ENCODE peak calls at places on chromosome 5, in eight cellular contexts. M is tibial artery; X is CD8-positive, alpha-beta T cell; J is mammary epithelial cell; H is ovary; T is OCI-LY7; R is sigmoid colon; S is neural progenitor cell. Q is an unnamed sample.

GRCh38 chr5:73623929-73624404 is 2.0 kb upstream of the ARHGEF28 start:
- DNase-seq in M (no peak), X (no peak), J (no peak), H (no peak), T (no peak), R (no peak), S (no peak), Q (no peak)

GRCh38 chr5:53568868-53569267 is 8.4 kb downstream of the NDUFS4 start:
- DNase-seq in M (no peak), X (no peak), J (no peak), H (no peak), T (no peak), R (no peak), S (no peak), Q (no peak)

GRCh38 chr5:110956280-110956912 is 115.1 kb upstream of the TSLP start:
- DNase-seq in M (no peak), X (no peak), J (no peak), H (no peak), T (no peak), R (no peak), S (no peak), Q (no peak)

GRCh38 chr5:150895431-150896428 is 9.1 kb downstream of the ZNF300 start:
- DNase-seq in M (no peak), X (no peak), J (no peak), H (no peak), T (no peak), R (no peak), S (no peak), Q (no peak)

GRCh38 chr5:143663872-143664271 is 148.1 kb upstream of the HMHB1 start:
- DNase-seq in M (no peak), X (no peak), J (no peak), H (no peak), T (no peak), R (no peak), S (no peak), Q (no peak)

GRCh38 chr5:90675222-90675621 is 116.6 kb downstream of the ADGRV1 start:
- DNase-seq in M (no peak), X (no peak), J (no peak), H (no peak), T (no peak), R (no peak), S (peak; percentile 25), Q (no peak)

GRCh38 chr5:10491673-10492026 is 50.0 kb downstream of the ROPN1L start:
- DNase-seq in M (no peak), X (no peak), J (no peak), H (no peak), T (no peak), R (no peak), S (no peak), Q (no peak)

GRCh38 chr5:165209101-165209727 is 1703.8 kb downstream of the MAT2B start:
- DNase-seq in M (no peak), X (no peak), J (peak; percentile 2), H (no peak), T (peak; percentile 16), R (no peak), S (peak; percentile 37), Q (no peak)

GRCh38 chr5:168314735-168315411 is 23.4 kb downstream of the WWC1 start:
- DNase-seq in M (no peak), X (no peak), J (peak; percentile 93), H (no peak), T (no peak), R (no peak), S (no peak), Q (no peak)

GRCh38 chr5:136032564-136032963 is 3.8 kb downstream of the TGFBI start:
- DNase-seq in M (peak; percentile 66), X (no peak), J (peak; percentile 81), H (no peak), T (no peak), R (peak; percentile 66), S (no peak), Q (peak; percentile 55)

GRCh38 chr5:132260051-132260450 is 2.6 kb downstream of the PDLIM4 start:
- DNase-seq in M (no peak), X (no peak), J (peak; percentile 83), H (no peak), T (no peak), R (no peak), S (no peak), Q (no peak)

GRCh38 chr5:180811012-180811622 is 8.5 kb upstream of the MGAT1 start:
- DNase-seq in M (peak; percentile 43), X (no peak), J (no peak), H (no peak), T (no peak), R (peak; percentile 83), S (no peak), Q (no peak)

GRCh38 chr5:180813418-180813817 is 10.8 kb upstream of the MGAT1 start:
- DNase-seq in M (no peak), X (no peak), J (no peak), H (no peak), T (peak; percentile 64), R (peak; percentile 48), S (no peak), Q (no peak)

GRCh38 chr5:180809403-180810209 is 7.0 kb upstream of the MGAT1 start:
- DNase-seq in M (peak; percentile 92), X (peak; percentile 78), J (peak; percentile 90), H (peak; percentile 95), T (peak; percentile 94), R (peak; percentile 97), S (peak; percentile 97), Q (peak; percentile 88)

GRCh38 chr5:180810210-180811011 is 7.8 kb upstream of the MGAT1 start:
- DNase-seq in M (peak; percentile 95), X (peak; percentile 95), J (peak; percentile 94), H (peak; percentile 99), T (peak; percentile 96), R (peak; percentile 98), S (peak; percentile 97), Q (peak; percentile 96)

DNA sequence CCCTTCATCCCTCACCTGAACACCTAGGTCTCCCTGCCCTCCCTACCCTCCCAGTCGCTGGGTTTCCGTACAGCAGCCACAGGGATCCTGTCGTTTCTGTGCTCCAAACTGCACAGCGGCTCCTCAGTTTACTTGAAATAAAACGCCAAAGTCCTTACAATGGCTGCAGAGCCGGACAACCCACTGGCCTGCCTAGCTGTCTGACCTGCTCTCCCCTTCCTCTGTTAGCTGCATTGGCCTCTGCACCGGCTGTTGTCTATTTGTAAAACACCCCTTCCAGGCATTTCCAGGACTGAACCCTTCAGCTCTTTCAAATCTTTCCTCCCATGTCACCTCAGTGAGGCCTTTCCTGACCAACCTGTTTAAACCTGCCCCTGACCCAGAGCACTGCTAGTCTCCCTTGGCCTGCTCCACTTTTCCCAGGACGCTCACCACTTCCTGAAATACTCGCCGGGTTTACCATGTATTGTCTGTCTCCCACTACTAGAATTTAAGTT is 9.1 kb upstream of the MGAT1 start:
- DNase-seq in M (no peak), X (no peak), J (peak; percentile 50), H (peak; percentile 41), T (no peak), R (peak; percentile 66), S (no peak), Q (no peak)
- H3K27ac ChIP-seq in M (peak overlapping the region; percentile 92), X (peak overlapping the region; percentile 98), J (peak overlapping the region; percentile 60), H (peak overlapping the region; percentile 93), T (peak overlapping the region; percentile 96), R (peak overlapping the region; percentile 99), S (no peak overlapping the region), Q (peak overlapping the region; percentile 100)

GRCh38 chr5:65971643-65972042 is 45.3 kb downstream of the ERBIN start:
- DNase-seq in M (no peak), X (no peak), J (no peak), H (no peak), T (no peak), R (no peak), S (no peak), Q (no peak)
- H3K27ac ChIP-seq in M (no peak overlapping the region), X (no peak overlapping the region), J (no peak overlapping the region), H (no peak overlapping the region), T (peak overlapping the region; percentile 82), R (no peak overlapping the region), S (no peak overlapping the region), Q (peak overlapping the region; percentile 86)

GRCh38 chr5:160134332-160134731 is 15.1 kb upstream of the PWWP2A start:
- DNase-seq in M (no peak), X (no peak), J (no peak), H (no peak), T (no peak), R (no peak), S (no peak), Q (no peak)
- H3K27ac ChIP-seq in M (peak overlapping the region; percentile 71), X (no peak overlapping the region), J (no peak overlapping the region), H (no peak overlapping the region), T (no peak overlapping the region), R (no peak overlapping the region), S (no peak overlapping the region), Q (no peak overlapping the region)

GRCh38 chr5:278646-279045 is 7.2 kb downstream of the PDCD6 start:
- DNase-seq in M (no peak), X (no peak), J (no peak), H (no peak), T (no peak), R (peak; percentile 22), S (no peak), Q (no peak)
- H3K27ac ChIP-seq in M (no peak overlapping the region), X (no peak overlapping the region), J (no peak overlapping the region), H (no peak overlapping the region), T (no peak overlapping the region), R (no peak overlapping the region), S (no peak overlapping the region), Q (no peak overlapping the region)

DNA sequence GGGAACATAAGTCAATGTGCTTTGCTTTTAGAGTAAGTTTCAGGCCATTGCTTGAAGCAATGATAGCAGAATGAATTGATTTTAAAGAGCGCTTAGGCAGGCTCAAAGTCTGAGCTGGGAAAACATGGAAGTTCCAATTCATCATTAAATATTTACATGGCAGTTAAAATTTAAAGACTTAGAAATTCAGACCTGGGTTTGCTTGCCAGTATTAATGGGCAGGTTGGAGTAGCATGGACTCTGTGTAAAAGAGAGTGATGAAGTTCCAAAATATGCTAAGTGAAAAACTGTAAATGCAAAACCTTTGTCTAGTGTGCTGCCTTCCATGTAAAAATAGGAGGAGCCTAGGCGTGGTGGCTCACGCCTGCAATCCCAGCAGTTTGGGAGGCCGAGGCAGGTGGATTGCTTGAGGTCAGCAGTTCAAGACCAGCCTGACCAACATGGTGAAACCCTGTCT is 48.3 kb upstream of the PIK3R1 start:
- DNase-seq in M (no peak), X (no peak), J (no peak), H (no peak), T (no peak), R (no peak), S (no peak), Q (no peak)
- H3K27ac ChIP-seq in M (no peak overlapping the region), X (no peak overlapping the region), J (no peak overlapping the region), H (no peak overlapping the region), T (no peak overlapping the region), R (no peak overlapping the region), S (no peak overlapping the region), Q (no peak overlapping the region)

GRCh38 chr5:65105301-65105700 is 336.6 kb downstream of the CWC27 start:
- DNase-seq in M (no peak), X (no peak), J (no peak), H (no peak), T (peak; percentile 32), R (no peak), S (no peak), Q (no peak)
- H3K27ac ChIP-seq in M (no peak overlapping the region), X (no peak overlapping the region), J (no peak overlapping the region), H (no peak overlapping the region), T (no peak overlapping the region), R (no peak overlapping the region), S (no peak overlapping the region), Q (no peak overlapping the region)

DNA sequence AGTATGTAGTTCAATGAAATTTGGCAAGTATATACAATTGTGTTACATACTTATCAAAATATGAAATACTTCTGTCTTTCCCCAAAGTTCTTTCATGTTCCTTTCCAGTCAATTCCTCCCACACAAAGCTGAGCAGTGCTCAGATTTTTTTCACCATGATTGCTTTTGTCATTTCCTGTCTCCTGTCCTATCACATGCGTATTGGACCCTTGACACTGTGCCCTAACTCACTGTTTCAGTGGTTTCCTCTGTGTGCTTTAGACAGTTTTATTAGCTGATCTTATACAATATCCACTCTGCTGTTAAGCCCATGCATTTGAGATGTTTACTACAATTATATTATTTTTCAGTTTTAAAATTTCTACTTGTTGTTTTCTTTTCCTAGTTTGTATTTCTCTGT is 463.6 kb upstream of the MEF2C start:
- DNase-seq in M (no peak), X (no peak), J (no peak), H (no peak), T (no peak), R (no peak), S (no peak), Q (no peak)
- H3K27ac ChIP-seq in M (no peak overlapping the region), X (no peak overlapping the region), J (no peak overlapping the region), H (no peak overlapping the region), T (no peak overlapping the region), R (no peak overlapping the region), S (no peak overlapping the region), Q (no peak overlapping the region)

Q was measured in gastrocnemius medialis.